ENCODE peak calls at places on chromosomes 12 and 14, in eight cellular contexts. J, R, I, E, Y, Z, G and W are unnamed samples.

GRCh38 chr12:7588703-7589329 is 76.9 kb downstream of the APOBEC1 start:
- DNase-seq in J (peak), R (peak), I (peak), E (peak), Y (peak), Z (peak), G (peak), W (no peak)

GRCh38 chr12:98188649-98189048 is 326.7 kb upstream of the TMPO start:
- DNase-seq in J (no peak), R (no peak), I (no peak), E (no peak), Y (no peak), Z (no peak), G (no peak), W (no peak)

GRCh38 chr12:13234045-13234641 is 37.6 kb downstream of the EMP1 start:
- DNase-seq in J (peak), R (no peak), I (no peak), E (peak), Y (peak), Z (peak), G (peak), W (peak)

GRCh38 chr14:64649383-64649998 is 54.7 kb upstream of the PLEKHG3 start:
- DNase-seq in J (peak), R (no peak), I (no peak), E (peak), Y (no peak), Z (no peak), G (no peak), W (no peak)

GRCh38 chr14:104799657-104800599 is 973 bp upstream of the ZBTB42 start:
- DNase-seq in J (peak), R (no peak), I (peak), E (peak), Y (peak), Z (peak), G (peak), W (peak)

GRCh38 chr12:1559729-1560128 is 34.7 kb downstream of the FBXL14 start:
- DNase-seq in J (no peak), R (no peak), I (no peak), E (no peak), Y (no peak), Z (no peak), G (no peak), W (no peak)

GRCh38 chr14:31137214-31137889 is 70.2 kb downstream of the HECTD1 start:
- DNase-seq in J (no peak), R (no peak), I (no peak), E (no peak), Y (no peak), Z (no peak), G (no peak), W (no peak)

GRCh38 chr12:68012712-68013111 is 23.5 kb downstream of the IFNG-AS1 start:
- DNase-seq in J (no peak), R (no peak), I (no peak), E (no peak), Y (no peak), Z (no peak), G (no peak), W (no peak)

GRCh38 chr14:56885795-56886194 is 75.5 kb upstream of the OTX2 start:
- DNase-seq in J (no peak), R (no peak), I (no peak), E (no peak), Y (no peak), Z (no peak), G (no peak), W (no peak)

GRCh38 chr12:30794591-30795409 is 40.0 kb upstream of the CAPRIN2 start:
- DNase-seq in J (peak), R (no peak), I (no peak), E (peak), Y (peak), Z (peak), G (peak), W (no peak)

GRCh38 chr12:82687020-82687951 is 580 bp downstream of the TMTC2 start:
- DNase-seq in J (peak), R (no peak), I (peak), E (peak), Y (peak), Z (peak), G (no peak), W (peak)

GRCh38 chr12:108214486-108214885 is 85.4 kb downstream of the WSCD2 start:
- DNase-seq in J (no peak), R (peak), I (no peak), E (peak), Y (no peak), Z (peak), G (peak), W (peak)

GRCh38 chr12:116492703-116493324 is 66.4 kb upstream of the MAP1LC3B2 start:
- DNase-seq in J (peak), R (no peak), I (no peak), E (peak), Y (no peak), Z (peak), G (no peak), W (no peak)

GRCh38 chr14:52313903-52314481 is at the start of gene PTGER2:
- DNase-seq in J (peak), R (peak), I (peak), E (peak), Y (peak), Z (peak), G (no peak), W (no peak)

GRCh38 chr12:4106617-4107016 is 166.9 kb upstream of the CCND2 start:
- DNase-seq in J (no peak), R (no peak), I (no peak), E (no peak), Y (no peak), Z (no peak), G (no peak), W (peak)

GRCh38 chr14:34199585-34199984 is 248.7 kb upstream of the EGLN3 start:
- DNase-seq in J (peak), R (no peak), I (no peak), E (peak), Y (no peak), Z (peak), G (no peak), W (no peak)

GRCh38 chr14:93906341-93907329 is 20.5 kb upstream of the FAM181A start:
- DNase-seq in J (peak), R (no peak), I (no peak), E (peak), Y (peak), Z (peak), G (peak), W (peak)

GRCh38 chr12:120874547-120875245 is 29.5 kb downstream of the SPPL3 start:
- DNase-seq in J (no peak), R (no peak), I (no peak), E (no peak), Y (no peak), Z (no peak), G (no peak), W (no peak)

GRCh38 chr12:115960868-115961802 is 316.4 kb downstream of the MED13L start:
- DNase-seq in J (no peak), R (no peak), I (no peak), E (no peak), Y (no peak), Z (no peak), G (no peak), W (no peak)

GRCh38 chr14:74610866-74611671 is 968 bp downstream of the LTBP2 start:
- DNase-seq in J (peak), R (no peak), I (no peak), E (no peak), Y (no peak), Z (no peak), G (no peak), W (no peak)

GRCh38 chr12:110577717-110578521 is 5.2 kb downstream of the PPTC7 start:
- DNase-seq in J (peak), R (no peak), I (no peak), E (peak), Y (peak), Z (peak), G (no peak), W (no peak)

GRCh38 chr12:22082190-22082701 is 36.2 kb downstream of the CMAS start:
- DNase-seq in J (no peak), R (no peak), I (no peak), E (no peak), Y (no peak), Z (no peak), G (peak), W (no peak)

GRCh38 chr14:40847496-40847895 is 759.2 kb upstream of the LRFN5 start:
- DNase-seq in J (peak), R (no peak), I (no peak), E (peak), Y (no peak), Z (no peak), G (no peak), W (no peak)

GRCh38 chr14:48384786-48385185 is 709.4 kb upstream of the MDGA2 start:
- DNase-seq in J (peak), R (no peak), I (no peak), E (no peak), Y (no peak), Z (no peak), G (no peak), W (no peak)

GRCh38 chr14:29926701-29927595 is 699 bp downstream of the PRKD1 start:
- DNase-seq in J (peak), R (no peak), I (no peak), E (peak), Y (no peak), Z (no peak), G (peak), W (no peak)

GRCh38 chr14:90425480-90425879 is 28.7 kb downstream of the CALM1 start:
- DNase-seq in J (no peak), R (no peak), I (no peak), E (no peak), Y (no peak), Z (no peak), G (no peak), W (no peak)

GRCh38 chr14:39617537-39617936 is 185.3 kb upstream of the FBXO33 start:
- DNase-seq in J (peak), R (no peak), I (no peak), E (no peak), Y (no peak), Z (no peak), G (no peak), W (no peak)

GRCh38 chr12:21940972-21941521 is at the start of gene ABCC9:
- DNase-seq in J (peak), R (no peak), I (no peak), E (no peak), Y (no peak), Z (peak), G (no peak), W (no peak)

GRCh38 chr12:67827820-67828383 is 161.3 kb upstream of the IFNG-AS1 start:
- DNase-seq in J (peak), R (no peak), I (no peak), E (peak), Y (no peak), Z (peak), G (no peak), W (no peak)

GRCh38 chr12:103169-103981 is 36.8 kb downstream of the IQSEC3 start:
- DNase-seq in J (no peak), R (no peak), I (no peak), E (no peak), Y (no peak), Z (no peak), G (no peak), W (peak)

GRCh38 chr12:94326727-94327126 is 132.9 kb downstream of the CEP83 start:
- DNase-seq in J (peak), R (no peak), I (no peak), E (peak), Y (no peak), Z (peak), G (no peak), W (no peak)

GRCh38 chr12:101480849-101481248 is 5.7 kb downstream of the SPIC start:
- DNase-seq in J (no peak), R (no peak), I (no peak), E (no peak), Y (no peak), Z (no peak), G (no peak), W (no peak)

GRCh38 chr12:122517877-122518276 is 8.9 kb downstream of the RSRC2 start:
- DNase-seq in J (peak), R (no peak), I (no peak), E (peak), Y (no peak), Z (no peak), G (no peak), W (no peak)

GRCh38 chr14:100711493-100711892 is 15.2 kb upstream of the DLK1 start:
- DNase-seq in J (no peak), R (no peak), I (no peak), E (no peak), Y (no peak), Z (no peak), G (no peak), W (no peak)